ENCODE peak calls at places on chromosomes 7 and 10, in eight cellular contexts. Q is fibroblast of lung, T is left ventricle myocardium inferior, V is fibroblast of mammary gland, J is Caco-2, L is colonic mucosa, N is fibroblast of pulmonary artery, E is upper lobe of right lung. W is an unnamed sample.

GRCh38 chr7:80134536-80135305 is at the start of gene GNAI1:
- DNase-seq in Q (peak; percentile 77), T (peak; percentile 64), V (peak; percentile 70), J (peak; percentile 66), L (peak; percentile 73), N (peak; percentile 83), E (peak; percentile 86), W (no peak)

GRCh38 chr7:95684037-95684436 is 87.7 kb upstream of the PDK4 start:
- DNase-seq in Q (peak; percentile 7), T (no peak), V (peak; percentile 70), J (peak; percentile 13), L (no peak), N (peak; percentile 73), E (no peak), W (no peak)

GRCh38 chr10:91381562-91381923 is 28.6 kb upstream of the HECTD2 start:
- DNase-seq in Q (peak; percentile 50), T (peak; percentile 25), V (no peak), J (no peak), L (no peak), N (peak; percentile 17), E (no peak), W (no peak)

GRCh38 chr7:92404170-92404614 is 43.1 kb upstream of the GATAD1 start:
- DNase-seq in Q (no peak), T (no peak), V (no peak), J (no peak), L (no peak), N (peak; percentile 10), E (no peak), W (no peak)

GRCh38 chr10:29183304-29183918 is 105.5 kb upstream of the LYZL1 start:
- DNase-seq in Q (no peak), T (no peak), V (no peak), J (no peak), L (no peak), N (no peak), E (no peak), W (no peak)

GRCh38 chr10:102814873-102815661 is 22.1 kb downstream of the CYP17A1 start:
- DNase-seq in Q (peak; percentile 72), T (peak; percentile 80), V (peak; percentile 68), J (no peak), L (no peak), N (peak; percentile 74), E (peak; percentile 84), W (no peak)

GRCh38 chr10:114458955-114459354 is 54.7 kb upstream of the AFAP1L2 start:
- DNase-seq in Q (no peak), T (peak; percentile 30), V (peak; percentile 47), J (peak; percentile 64), L (peak; percentile 64), N (peak; percentile 26), E (peak; percentile 73), W (no peak)

GRCh38 chr10:115092555-115093285 is 445 bp upstream of the ATRNL1 start:
- DNase-seq in Q (peak; percentile 42), T (no peak), V (peak; percentile 14), J (peak; percentile 16), L (peak; percentile 18), N (peak; percentile 44), E (peak; percentile 49), W (no peak)

GRCh38 chr7:106864298-106865081 is 592 bp upstream of the PIK3CG start:
- DNase-seq in Q (no peak), T (no peak), V (no peak), J (no peak), L (no peak), N (no peak), E (no peak), W (peak; percentile 57)

GRCh38 chr10:77001186-77001585 is 636.4 kb downstream of the KCNMA1 start:
- DNase-seq in Q (no peak), T (no peak), V (no peak), J (no peak), L (no peak), N (no peak), E (no peak), W (no peak)

GRCh38 chr7:82841828-82842227 is 320.9 kb downstream of the PCLO start:
- DNase-seq in Q (peak; percentile 32), T (no peak), V (no peak), J (no peak), L (no peak), N (no peak), E (no peak), W (no peak)

GRCh38 chr10:11533328-11533781 is 78.1 kb downstream of the USP6NL start:
- DNase-seq in Q (peak; percentile 16), T (no peak), V (peak; percentile 74), J (peak; percentile 41), L (no peak), N (peak; percentile 44), E (no peak), W (no peak)

GRCh38 chr7:122006687-122007086 is 133.7 kb downstream of the PTPRZ1 start:
- DNase-seq in Q (no peak), T (no peak), V (peak; percentile 5), J (no peak), L (no peak), N (no peak), E (no peak), W (no peak)

GRCh38 chr10:3972460-3973366 is 187.7 kb upstream of the KLF6 start:
- DNase-seq in Q (no peak), T (no peak), V (no peak), J (no peak), L (no peak), N (no peak), E (no peak), W (no peak)

GRCh38 chr10:22581453-22581852 is 132.9 kb downstream of the PIP4K2A start:
- DNase-seq in Q (no peak), T (no peak), V (no peak), J (no peak), L (no peak), N (no peak), E (no peak), W (no peak)

GRCh38 chr10:12412671-12413368 is 63.5 kb downstream of the CAMK1D start:
- DNase-seq in Q (no peak), T (no peak), V (no peak), J (no peak), L (no peak), N (no peak), E (no peak), W (no peak)

GRCh38 chr7:155291045-155291530 is 6.6 kb upstream of the INSIG1 start:
- DNase-seq in Q (peak; percentile 57), T (no peak), V (peak; percentile 87), J (peak; percentile 52), L (peak; percentile 60), N (peak; percentile 39), E (peak; percentile 84), W (no peak)

GRCh38 chr7:132641238-132641637 is 65.0 kb upstream of the PLXNA4 start:
- DNase-seq in Q (no peak), T (no peak), V (no peak), J (no peak), L (no peak), N (no peak), E (no peak), W (no peak)

GRCh38 chr7:10237306-10237705 is 736.4 kb upstream of the PHF14 start:
- DNase-seq in Q (peak; percentile 84), T (no peak), V (no peak), J (peak; percentile 49), L (no peak), N (peak; percentile 53), E (no peak), W (no peak)

GRCh38 chr7:38123494-38123893 is 54.6 kb upstream of the STARD3NL start:
- DNase-seq in Q (no peak), T (no peak), V (no peak), J (no peak), L (no peak), N (no peak), E (no peak), W (no peak)

GRCh38 chr10:7423521-7423920 is 12.7 kb upstream of the SFMBT2 start:
- DNase-seq in Q (no peak), T (no peak), V (no peak), J (no peak), L (no peak), N (no peak), E (no peak), W (no peak)

GRCh38 chr10:69486922-69487730 is 35.9 kb downstream of the TSPAN15 start:
- DNase-seq in Q (no peak), T (peak; percentile 17), V (no peak), J (no peak), L (no peak), N (no peak), E (no peak), W (no peak)

GRCh38 chr7:116316838-116317612 is 106.7 kb downstream of the TES start:
- DNase-seq in Q (peak; percentile 100), T (peak; percentile 18), V (peak; percentile 100), J (no peak), L (peak; percentile 20), N (peak; percentile 98), E (no peak), W (peak; percentile 57)
- H3K4me3 ChIP-seq in Q (peak overlapping the region; percentile 0), T (peak overlapping the region; percentile 20), V (peak overlapping the region; percentile 21), J (no peak overlapping the region), L (no peak overlapping the region), N (peak overlapping the region; percentile 14), E (no peak overlapping the region), W (no peak overlapping the region)

DNA sequence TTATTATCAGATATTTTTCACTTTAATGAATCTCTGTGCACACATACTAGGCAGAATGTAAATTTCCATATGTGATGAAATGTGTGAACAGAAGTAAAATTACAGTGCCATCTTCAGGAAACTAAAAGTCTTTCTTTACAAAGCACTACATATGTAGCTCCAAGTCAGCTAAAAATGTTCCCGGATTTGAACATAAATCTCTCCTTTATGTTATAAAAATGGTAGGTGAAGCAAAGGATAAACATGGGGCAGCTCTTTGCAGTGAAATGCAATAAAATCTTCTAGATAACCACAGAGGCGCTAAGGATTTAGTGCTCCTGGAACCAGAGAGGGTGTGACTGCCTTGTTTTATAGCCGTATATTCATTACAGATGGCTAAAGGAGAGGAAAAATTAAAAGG is 104.9 kb upstream of the C7orf33 start:
- DNase-seq in Q (no peak), T (no peak), V (peak; percentile 8), J (no peak), L (peak; percentile 33), N (no peak), E (no peak), W (no peak)
- TF ChIP-seq CTCF in Q (no peak), T (no peak), V (peak; percentile 3), J (no peak), L (no peak), N (no peak), E (no peak), W (no peak)

DNA sequence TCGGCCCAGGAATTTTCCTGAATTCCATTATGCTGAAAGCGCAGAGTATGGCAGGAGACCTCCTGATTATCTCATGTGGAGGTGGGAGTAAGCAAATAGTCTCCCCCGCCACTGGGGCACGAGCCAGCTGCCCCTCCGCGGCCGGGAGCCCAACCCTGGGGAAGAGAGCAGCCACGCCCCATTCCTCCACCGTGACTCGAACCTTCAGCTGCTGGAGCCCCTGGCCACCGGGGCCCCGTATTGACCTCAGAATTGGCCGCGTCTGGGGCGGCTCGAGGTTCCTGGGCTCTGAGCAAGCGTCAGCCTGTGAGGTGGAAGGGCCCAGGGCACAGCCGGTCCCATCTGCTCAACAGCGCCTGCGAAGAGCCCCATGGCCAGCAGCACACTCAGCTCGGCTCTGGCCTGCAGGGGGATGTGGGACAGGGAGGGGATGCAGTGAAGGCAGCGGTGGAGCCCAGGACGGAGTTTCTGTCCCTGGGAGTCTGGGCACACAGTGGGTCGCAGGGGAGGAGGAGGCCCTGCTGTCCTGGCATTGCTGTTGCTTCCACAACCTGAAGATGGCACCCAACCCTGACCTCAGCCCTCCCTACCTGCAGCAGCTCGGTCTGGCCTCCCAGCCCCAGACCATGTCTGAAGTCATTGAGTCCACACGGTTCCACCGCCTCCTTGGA is 97.8 kb downstream of the CHST15 start:
- DNase-seq in Q (peak; percentile 96), T (peak; percentile 31), V (peak; percentile 87), J (peak; percentile 45), L (peak; percentile 49), N (peak; percentile 58), E (peak; percentile 75), W (no peak)
- H3K4me3 ChIP-seq in Q (peak overlapping the region; percentile 39), T (peak overlapping the region; percentile 39), V (peak overlapping the region; percentile 38), J (peak overlapping the region; percentile 5), L (peak overlapping the region; percentile 14), N (no peak overlapping the region), E (peak overlapping the region; percentile 6), W (no peak overlapping the region)

GRCh38 chr7:29297194-29297890 is 102.8 kb downstream of the CHN2 start:
- DNase-seq in Q (no peak), T (no peak), V (no peak), J (no peak), L (no peak), N (no peak), E (no peak), W (no peak)
- TF ChIP-seq CTCF in Q (no peak), T (no peak), V (no peak), J (no peak), L (no peak), N (no peak), E (no peak), W (peak; percentile 44)

W was measured in GM12864.